ENCODE peak calls at places on chromosomes 12 and 14, in seven cellular contexts. W is endothelial cell; O is chondrocyte; P is BJ; Y is CD8-positive, alpha-beta T cell; V is esophagus squamous epithelium; Z is choroid plexus epithelial cell. S is an unnamed sample.
A peak's percentile ranks its signal among the peaks of the same experiment; 100 is the strongest.

GRCh38 chr12:108827941-108828340 is 29.4 kb downstream of the SSH1 start:
- DNase-seq in V (no peak), P (no peak), O (no peak), Y (no peak), W (no peak), Z (no peak), S (no peak)

GRCh38 chr12:114430306-114430705 is 24.4 kb upstream of the TBX5 start:
- DNase-seq in Y (no peak), V (no peak), W (no peak), P (peak; percentile 94), O (no peak), Z (peak; percentile 13), S (no peak)

GRCh38 chr14:65993103-65993502 is 493.1 kb upstream of the CCDC196 start:
- DNase-seq in O (no peak), P (no peak), Y (no peak), V (no peak), W (no peak), Z (no peak), S (no peak)

GRCh38 chr14:101181717-101182313 is 278.3 kb upstream of the RTL1 start:
- DNase-seq in O (peak; percentile 51), P (no peak), W (no peak), V (no peak), Z (no peak), Y (no peak), S (no peak)

GRCh38 chr12:64175254-64175945 is 46.7 kb downstream of the KICS2 start:
- DNase-seq in Y (no peak), P (no peak), V (no peak), W (no peak), Z (peak; percentile 63), O (no peak), S (no peak)

GRCh38 chr12:4383304-4383865 is 3.9 kb upstream of the FGF23 start:
- DNase-seq in P (no peak), Y (no peak), V (no peak), W (peak; percentile 30), Z (no peak), O (no peak), S (no peak)

GRCh38 chr14:95318399-95318834 is 1.3 kb downstream of the CLMN start:
- DNase-seq in Z (no peak), Y (no peak), V (no peak), W (no peak), P (no peak), O (peak; percentile 68), S (no peak)

GRCh38 chr12:117019866-117020265 is 79.3 kb downstream of the TESC start:
- DNase-seq in V (no peak), Y (no peak), P (no peak), Z (no peak), W (no peak), O (no peak), S (no peak)

GRCh38 chr12:28802706-28803438 is 346.2 kb upstream of the FAR2 start:
- DNase-seq in Z (peak; percentile 4), W (no peak), O (no peak), P (no peak), Y (no peak), V (no peak), S (no peak)

GRCh38 chr14:58717821-58718220 is 80.1 kb downstream of the DACT1 start:
- DNase-seq in O (no peak), Y (no peak), Z (no peak), W (no peak), P (no peak), V (no peak), S (no peak)

GRCh38 chr12:128069359-128069997 is 197.5 kb upstream of the TMEM132C start:
- DNase-seq in Y (no peak), W (peak; percentile 4), V (no peak), Z (peak; percentile 60), O (no peak), P (peak; percentile 21), S (no peak)

GRCh38 chr12:124861898-124862676 is 1.6 kb downstream of the SCARB1 start:
- DNase-seq in O (no peak), V (no peak), W (no peak), Y (no peak), P (no peak), Z (no peak), S (no peak)

GRCh38 chr14:24262821-24263733 is at the start of gene TGM1:
- DNase-seq in P (no peak), Y (no peak), Z (no peak), O (peak; percentile 81), W (no peak), V (no peak), S (no peak)

GRCh38 chr14:59318908-59319307 is 130.4 kb downstream of the DAAM1 start:
- DNase-seq in V (no peak), Z (no peak), Y (no peak), O (no peak), W (no peak), P (no peak), S (no peak)

GRCh38 chr12:124303579-124304313 is 8.9 kb downstream of the RFLNA start:
- DNase-seq in Z (no peak), Y (no peak), P (no peak), W (no peak), V (no peak), O (peak; percentile 87), S (no peak)

GRCh38 chr14:24197066-24197465 is 1.8 kb upstream of the TM9SF1 start:
- DNase-seq in V (no peak), W (no peak), O (no peak), P (no peak), Y (no peak), Z (no peak), S (no peak)

GRCh38 chr12:116133149-116133548 is 144.3 kb downstream of the MED13L start:
- DNase-seq in V (no peak), P (no peak), O (no peak), W (no peak), Y (no peak), Z (peak; percentile 67), S (no peak)

GRCh38 chr12:4781212-4781611 is 61.0 kb downstream of the GALNT8 start:
- DNase-seq in O (no peak), P (no peak), Z (no peak), V (no peak), W (no peak), Y (no peak), S (no peak)

GRCh38 chr14:21093769-21094681 is 4.4 kb downstream of the ZNF219 start:
- DNase-seq in P (no peak), Y (no peak), V (no peak), Z (no peak), W (no peak), O (no peak), S (peak; percentile 63)

GRCh38 chr14:32724864-32725550 is 213.7 kb upstream of the NPAS3 start:
- DNase-seq in P (peak; percentile 85), W (no peak), O (peak; percentile 63), Y (no peak), V (no peak), Z (peak; percentile 95), S (no peak)

GRCh38 chr14:103157969-103158368 is 34.7 kb downstream of the TNFAIP2 start:
- DNase-seq in Z (no peak), P (no peak), Y (no peak), O (no peak), W (no peak), V (no peak), S (no peak)

GRCh38 chr14:61537567-61538463 is 157.5 kb upstream of the HIF1A start:
- DNase-seq in P (no peak), O (no peak), Y (no peak), V (no peak), Z (peak; percentile 85), W (no peak), S (no peak)

GRCh38 chr14:101131451-101131916 is 228.0 kb upstream of the RTL1 start:
- DNase-seq in W (no peak), Z (no peak), Y (no peak), O (no peak), P (no peak), V (no peak), S (no peak)

GRCh38 chr14:104799657-104800599 is 973 bp upstream of the ZBTB42 start:
- DNase-seq in Y (peak; percentile 44), W (peak; percentile 72), P (no peak), O (no peak), Z (peak; percentile 66), V (peak; percentile 32), S (peak; percentile 79)

GRCh38 chr12:11650697-11651281 is 1.3 kb downstream of the ETV6 start:
- DNase-seq in P (no peak), Y (no peak), O (no peak), V (no peak), Z (peak; percentile 60), W (no peak), S (no peak)
- TF ChIP-seq CTCF in P (no peak), Y (no peak), O (peak; percentile 73), V (no peak), Z (peak; percentile 29), W (no peak), S (no peak)

GRCh38 chr14:76956253-76957090 is 72.0 kb downstream of the IRF2BPL start:
- DNase-seq in Z (peak; percentile 77), O (peak; percentile 96), Y (peak; percentile 71), W (peak; percentile 81), P (peak; percentile 78), V (peak; percentile 72), S (no peak)
- TF ChIP-seq CTCF in Z (no peak), O (peak; percentile 34), Y (no peak), W (no peak), P (peak; percentile 2), V (peak; percentile 52), S (no peak)

DNA sequence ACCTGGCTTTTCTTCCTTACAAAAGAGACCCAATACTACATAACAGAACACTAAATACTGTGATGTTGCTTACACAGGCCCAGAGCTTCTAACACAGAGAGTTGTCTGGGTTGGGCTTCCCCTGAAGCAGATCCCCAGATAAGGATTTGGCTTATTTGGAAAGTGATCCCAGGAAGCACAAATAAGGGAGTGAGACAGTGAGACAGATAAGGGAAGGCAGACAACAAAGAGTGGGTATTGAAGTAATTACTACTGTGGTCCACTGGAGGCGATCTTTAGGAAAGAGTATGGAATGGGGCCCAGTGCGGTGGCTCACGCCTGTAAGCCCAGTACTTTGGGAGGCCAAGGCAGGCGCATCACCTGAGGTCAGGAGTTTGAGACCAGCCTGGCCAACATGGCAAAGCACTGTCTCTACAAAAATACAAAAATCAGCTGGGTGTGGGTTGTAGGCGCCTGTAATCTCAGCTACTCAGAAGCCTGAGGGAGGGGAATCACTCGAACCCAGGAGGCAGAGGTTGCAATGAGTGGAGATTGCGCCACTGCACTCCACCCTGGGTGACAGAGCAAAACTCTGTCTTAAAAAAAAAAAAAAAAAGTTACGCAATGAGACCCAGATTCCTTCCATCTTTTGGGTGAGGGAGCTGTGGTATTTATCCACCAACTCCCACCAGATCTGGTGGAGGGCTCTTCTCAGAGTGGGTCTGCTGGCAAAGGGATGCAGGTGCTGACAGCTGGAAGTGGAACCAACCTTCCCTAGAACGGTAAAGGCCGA is 10.2 kb upstream of the C12orf43 start:
- DNase-seq in Y (no peak), O (no peak), Z (no peak), V (no peak), P (no peak), W (no peak), S (no peak)
- TF ChIP-seq CTCF in Y (no peak), O (peak; percentile 12), Z (no peak), V (peak; percentile 23), P (peak; percentile 6), W (no peak), S (peak; percentile 1)

GRCh38 chr12:13962699-13963098 is 18.7 kb downstream of the GRIN2B start:
- DNase-seq in O (no peak), Y (no peak), P (no peak), W (no peak), V (no peak), Z (no peak), S (no peak)
- TF ChIP-seq CTCF in O (peak; percentile 34), Y (no peak), P (peak; percentile 12), W (no peak), V (no peak), Z (no peak), S (peak; percentile 52)

S was measured in D721Med.